ENCODE peak calls at places on chromosomes 2 and 18, in seven cellular contexts. One of them, this sample, is unnamed. For H4K20me1, the result is how much of the 10 kb centered on the place peaks cover.

GRCh38 chr2:169705927-169706326 is 11.7 kb downstream of the PHOSPHO2 start:
- DNase-seq in PC-3: no peak
- DNase-seq in neural progenitor cell: no peak
- DNase-seq in OCI-LY7: no peak
- DNase-seq in HCT116: no peak
- DNase-seq in SK-N-SH: no peak
- DNase-seq in GM23338: no peak
- DNase-seq in this sample: no peak

GRCh38 chr2:122094557-122094956 is 339.1 kb downstream of the TSN start:
- DNase-seq in SK-N-SH: no peak
- DNase-seq in HCT116: no peak
- DNase-seq in PC-3: no peak
- DNase-seq in GM23338: no peak
- DNase-seq in neural progenitor cell: no peak
- DNase-seq in OCI-LY7: no peak
- DNase-seq in this sample: no peak

GRCh38 chr2:10220516-10221391 is 82.0 kb upstream of the HPCAL1 start:
- DNase-seq in neural progenitor cell: no peak
- DNase-seq in GM23338: no peak
- DNase-seq in HCT116: no peak
- DNase-seq in PC-3: peak
- DNase-seq in OCI-LY7: no peak
- DNase-seq in SK-N-SH: peak
- DNase-seq in this sample: no peak

GRCh38 chr2:105135436-105135835 is 97.6 kb downstream of the MRPS9 start:
- DNase-seq in neural progenitor cell: no peak
- DNase-seq in PC-3: no peak
- DNase-seq in OCI-LY7: no peak
- DNase-seq in SK-N-SH: no peak
- DNase-seq in GM23338: no peak
- DNase-seq in HCT116: no peak
- DNase-seq in this sample: no peak

GRCh38 chr2:175726213-175726612 is 275.9 kb downstream of the LNPK start:
- DNase-seq in SK-N-SH: no peak
- DNase-seq in neural progenitor cell: no peak
- DNase-seq in HCT116: no peak
- DNase-seq in PC-3: peak
- DNase-seq in OCI-LY7: no peak
- DNase-seq in GM23338: no peak
- DNase-seq in this sample: no peak

GRCh38 chr2:181850914-181851560 is 40.5 kb upstream of the ITPRID2 start:
- DNase-seq in GM23338: no peak
- DNase-seq in OCI-LY7: no peak
- DNase-seq in HCT116: no peak
- DNase-seq in SK-N-SH: no peak
- DNase-seq in PC-3: no peak
- DNase-seq in neural progenitor cell: no peak
- DNase-seq in this sample: peak

GRCh38 chr2:23273786-23274185 is 111.2 kb upstream of the KLHL29 start:
- DNase-seq in OCI-LY7: no peak
- DNase-seq in GM23338: no peak
- DNase-seq in PC-3: peak
- DNase-seq in SK-N-SH: no peak
- DNase-seq in HCT116: no peak
- DNase-seq in neural progenitor cell: no peak
- DNase-seq in this sample: no peak

GRCh38 chr2:64608867-64609228 is 44.9 kb downstream of the SERTAD2 start:
- DNase-seq in neural progenitor cell: no peak
- DNase-seq in GM23338: peak
- DNase-seq in HCT116: no peak
- DNase-seq in SK-N-SH: no peak
- DNase-seq in OCI-LY7: no peak
- DNase-seq in PC-3: no peak
- DNase-seq in this sample: no peak

GRCh38 chr18:56919190-56919589 is 227.7 kb upstream of the BOD1L2 start:
- DNase-seq in GM23338: peak
- DNase-seq in PC-3: no peak
- DNase-seq in SK-N-SH: no peak
- DNase-seq in neural progenitor cell: no peak
- DNase-seq in OCI-LY7: no peak
- DNase-seq in HCT116: no peak
- DNase-seq in this sample: no peak

GRCh38 chr2:25337276-25337675 is 4.4 kb downstream of the DNMT3A start:
- DNase-seq in HCT116: no peak
- DNase-seq in PC-3: no peak
- DNase-seq in OCI-LY7: peak
- DNase-seq in SK-N-SH: no peak
- DNase-seq in neural progenitor cell: no peak
- DNase-seq in GM23338: no peak
- DNase-seq in this sample: no peak

GRCh38 chr2:123597995-123598394 is 427.1 kb upstream of the CNTNAP5 start:
- DNase-seq in OCI-LY7: no peak
- DNase-seq in GM23338: no peak
- DNase-seq in neural progenitor cell: no peak
- DNase-seq in HCT116: no peak
- DNase-seq in PC-3: no peak
- DNase-seq in SK-N-SH: no peak
- DNase-seq in this sample: no peak

GRCh38 chr2:126828471-126828870 is 70.2 kb upstream of the TEX51 start:
- DNase-seq in HCT116: no peak
- DNase-seq in OCI-LY7: no peak
- DNase-seq in neural progenitor cell: no peak
- DNase-seq in SK-N-SH: no peak
- DNase-seq in PC-3: no peak
- DNase-seq in GM23338: no peak
- DNase-seq in this sample: no peak

GRCh38 chr2:173164361-173164760 is 88.7 kb downstream of the MAP3K20 start:
- DNase-seq in OCI-LY7: no peak
- DNase-seq in neural progenitor cell: no peak
- DNase-seq in PC-3: no peak
- DNase-seq in SK-N-SH: no peak
- DNase-seq in GM23338: no peak
- DNase-seq in HCT116: no peak
- DNase-seq in this sample: no peak

GRCh38 chr2:16088035-16088696 is 147.8 kb downstream of the MYCN start:
- DNase-seq in neural progenitor cell: no peak
- DNase-seq in PC-3: no peak
- DNase-seq in HCT116: no peak
- DNase-seq in OCI-LY7: no peak
- DNase-seq in GM23338: no peak
- DNase-seq in SK-N-SH: no peak
- DNase-seq in this sample: no peak

GRCh38 chr18:59563386-59563785 is 133.8 kb downstream of the CCBE1 start:
- DNase-seq in neural progenitor cell: no peak
- DNase-seq in GM23338: no peak
- DNase-seq in OCI-LY7: no peak
- DNase-seq in HCT116: no peak
- DNase-seq in PC-3: no peak
- DNase-seq in SK-N-SH: no peak
- DNase-seq in this sample: no peak

GRCh38 chr18:73023975-73024374 is 156.2 kb upstream of the NETO1 start:
- DNase-seq in neural progenitor cell: no peak
- DNase-seq in HCT116: no peak
- DNase-seq in SK-N-SH: no peak
- DNase-seq in GM23338: no peak
- DNase-seq in OCI-LY7: no peak
- DNase-seq in PC-3: no peak
- DNase-seq in this sample: no peak

DNA sequence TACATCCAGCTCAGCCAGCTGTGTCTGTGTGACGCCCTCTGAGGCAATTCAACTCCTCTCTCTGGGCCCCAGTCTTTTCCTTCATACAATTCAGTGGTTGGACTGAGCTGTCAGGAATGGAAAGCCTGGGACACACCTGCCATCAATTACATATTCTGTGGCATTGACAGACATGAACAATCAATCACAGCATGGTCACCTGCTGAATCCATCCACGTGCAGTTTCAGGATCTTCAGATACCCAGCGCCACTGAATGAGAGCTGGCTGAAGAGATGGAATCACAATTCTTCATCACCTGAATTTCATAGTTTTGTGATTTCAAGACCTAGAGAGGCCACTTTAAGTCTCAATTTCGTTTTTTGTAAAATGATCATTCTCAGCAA is 5.1 kb downstream of the ADRA2B start:
- DNase-seq in SK-N-SH: no peak
- DNase-seq in HCT116: no peak
- DNase-seq in neural progenitor cell: no peak
- DNase-seq in OCI-LY7: no peak
- DNase-seq in GM23338: no peak
- DNase-seq in PC-3: no peak
- DNase-seq in this sample: no peak
- TF ChIP-seq EZH2phosphoT487 in SK-N-SH: no peak
- TF ChIP-seq EZH2phosphoT487 in HCT116: no peak
- TF ChIP-seq EZH2phosphoT487 in neural progenitor cell: no peak
- TF ChIP-seq EZH2phosphoT487 in OCI-LY7: no peak
- TF ChIP-seq EZH2phosphoT487 in GM23338: no peak
- TF ChIP-seq EZH2phosphoT487 in PC-3: no peak
- TF ChIP-seq EZH2phosphoT487 in this sample: no peak

GRCh38 chr2:128286011-128286721 is 32.5 kb downstream of the HS6ST1 start:
- DNase-seq in SK-N-SH: no peak
- DNase-seq in HCT116: no peak
- DNase-seq in OCI-LY7: no peak
- DNase-seq in GM23338: no peak
- DNase-seq in neural progenitor cell: no peak
- DNase-seq in PC-3: no peak
- DNase-seq in this sample: no peak
- H4K20me1 ChIP-seq in SK-N-SH: under half
- H4K20me1 ChIP-seq in HCT116: under half
- H4K20me1 ChIP-seq in OCI-LY7: under half
- H4K20me1 ChIP-seq in GM23338: under half
- H4K20me1 ChIP-seq in neural progenitor cell: half or more
- H4K20me1 ChIP-seq in PC-3: under half
- H4K20me1 ChIP-seq in this sample: under half

GRCh38 chr2:159168707-159169106 is 117.8 kb downstream of the WDSUB1 start:
- DNase-seq in OCI-LY7: no peak
- DNase-seq in GM23338: peak
- DNase-seq in PC-3: peak
- DNase-seq in neural progenitor cell: no peak
- DNase-seq in SK-N-SH: no peak
- DNase-seq in HCT116: no peak
- DNase-seq in this sample: no peak
- TF ChIP-seq CTCF in OCI-LY7: no peak
- TF ChIP-seq CTCF in GM23338: peak
- TF ChIP-seq CTCF in PC-3: peak
- TF ChIP-seq CTCF in neural progenitor cell: peak
- TF ChIP-seq CTCF in SK-N-SH: peak
- TF ChIP-seq CTCF in HCT116: peak
- TF ChIP-seq CTCF in this sample: no peak

GRCh38 chr18:65988972-65989371 is 238.2 kb downstream of the CDH7 start:
- DNase-seq in neural progenitor cell: no peak
- DNase-seq in SK-N-SH: no peak
- DNase-seq in OCI-LY7: no peak
- DNase-seq in PC-3: no peak
- DNase-seq in HCT116: no peak
- DNase-seq in GM23338: no peak
- DNase-seq in this sample: no peak

GRCh38 chr18:65988371-65988770 is 237.6 kb downstream of the CDH7 start:
- DNase-seq in PC-3: no peak
- DNase-seq in SK-N-SH: no peak
- DNase-seq in HCT116: no peak
- DNase-seq in OCI-LY7: no peak
- DNase-seq in GM23338: no peak
- DNase-seq in neural progenitor cell: no peak
- DNase-seq in this sample: no peak

GRCh38 chr18:65983750-65984149 is 232.9 kb downstream of the CDH7 start:
- DNase-seq in HCT116: no peak
- DNase-seq in GM23338: peak
- DNase-seq in PC-3: peak
- DNase-seq in OCI-LY7: no peak
- DNase-seq in SK-N-SH: no peak
- DNase-seq in neural progenitor cell: peak
- DNase-seq in this sample: peak
- TF ChIP-seq EZH2phosphoT487 in HCT116: no peak
- TF ChIP-seq EZH2phosphoT487 in GM23338: no peak
- TF ChIP-seq EZH2phosphoT487 in PC-3: no peak
- TF ChIP-seq EZH2phosphoT487 in OCI-LY7: no peak
- TF ChIP-seq EZH2phosphoT487 in SK-N-SH: no peak
- TF ChIP-seq EZH2phosphoT487 in neural progenitor cell: no peak
- TF ChIP-seq EZH2phosphoT487 in this sample: no peak

GRCh38 chr18:24054130-24054529 is 39.6 kb downstream of the TTC39C start:
- DNase-seq in PC-3: no peak
- DNase-seq in GM23338: no peak
- DNase-seq in HCT116: no peak
- DNase-seq in OCI-LY7: no peak
- DNase-seq in neural progenitor cell: no peak
- DNase-seq in SK-N-SH: no peak
- DNase-seq in this sample: no peak
- H4K20me1 ChIP-seq in PC-3: under half
- H4K20me1 ChIP-seq in GM23338: under half
- H4K20me1 ChIP-seq in HCT116: under half
- H4K20me1 ChIP-seq in OCI-LY7: under half
- H4K20me1 ChIP-seq in neural progenitor cell: under half
- H4K20me1 ChIP-seq in SK-N-SH: under half
- H4K20me1 ChIP-seq in this sample: under half

GRCh38 chr2:3520591-3520990 is 1.3 kb upstream of the ADI1 start:
- DNase-seq in GM23338: no peak
- DNase-seq in PC-3: no peak
- DNase-seq in neural progenitor cell: no peak
- DNase-seq in HCT116: no peak
- DNase-seq in SK-N-SH: no peak
- DNase-seq in OCI-LY7: no peak
- DNase-seq in this sample: no peak
- TF ChIP-seq CTCF in GM23338: no peak
- TF ChIP-seq CTCF in PC-3: no peak
- TF ChIP-seq CTCF in neural progenitor cell: no peak
- TF ChIP-seq CTCF in HCT116: no peak
- TF ChIP-seq CTCF in SK-N-SH: no peak
- TF ChIP-seq CTCF in OCI-LY7: no peak
- TF ChIP-seq CTCF in this sample: no peak

GRCh38 chr2:32758232-32758631 is 130.4 kb downstream of the TTC27 start:
- DNase-seq in SK-N-SH: no peak
- DNase-seq in GM23338: no peak
- DNase-seq in OCI-LY7: no peak
- DNase-seq in neural progenitor cell: no peak
- DNase-seq in HCT116: no peak
- DNase-seq in PC-3: no peak
- DNase-seq in this sample: no peak
- TF ChIP-seq EZH2phosphoT487 in SK-N-SH: no peak
- TF ChIP-seq EZH2phosphoT487 in GM23338: no peak
- TF ChIP-seq EZH2phosphoT487 in OCI-LY7: no peak
- TF ChIP-seq EZH2phosphoT487 in neural progenitor cell: no peak
- TF ChIP-seq EZH2phosphoT487 in HCT116: no peak
- TF ChIP-seq EZH2phosphoT487 in PC-3: no peak
- TF ChIP-seq EZH2phosphoT487 in this sample: no peak

DNA sequence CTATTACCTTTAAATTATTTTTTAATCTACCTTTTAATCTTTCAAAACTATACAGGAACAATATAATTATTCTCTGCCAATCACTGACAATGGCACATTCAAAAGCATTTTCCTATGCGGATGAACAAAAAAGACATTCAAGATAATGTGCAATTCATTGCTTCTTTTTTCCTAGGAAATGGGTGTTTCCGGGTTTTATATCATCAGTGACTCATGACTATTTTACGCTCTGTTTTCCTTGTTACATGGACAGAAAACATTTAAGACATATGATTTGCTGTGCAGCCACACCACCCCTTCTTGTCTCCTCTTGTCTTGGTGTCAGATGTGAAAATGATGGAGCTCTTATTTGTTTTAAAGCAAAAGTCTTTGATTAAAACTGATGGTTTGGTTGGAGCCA is 184.7 kb upstream of the LINC00305 start:
- DNase-seq in GM23338: no peak
- DNase-seq in SK-N-SH: no peak
- DNase-seq in PC-3: no peak
- DNase-seq in HCT116: no peak
- DNase-seq in OCI-LY7: no peak
- DNase-seq in neural progenitor cell: no peak
- DNase-seq in this sample: no peak
- H4K20me1 ChIP-seq in GM23338: under half
- H4K20me1 ChIP-seq in SK-N-SH: under half
- H4K20me1 ChIP-seq in PC-3: under half
- H4K20me1 ChIP-seq in HCT116: under half
- H4K20me1 ChIP-seq in OCI-LY7: under half
- H4K20me1 ChIP-seq in neural progenitor cell: under half
- H4K20me1 ChIP-seq in this sample: under half

This sample was measured in MM.1S.